ENCODE peak calls at places on chromosomes 3 and 15, in eight cellular contexts. W is CD8-positive, alpha-beta T cell; C is dorsolateral prefrontal cortex; Y is brain microvascular endothelial cell; P is cardiac muscle cell; J is aorta; B is heart left ventricle; A is suprapubic skin. H is an unnamed sample.

GRCh38 chr3:125280966-125281365 is 68.4 kb upstream of the SLC12A8 start:
- DNase-seq in Y (peak; percentile 31), A (no peak), W (no peak), P (peak; percentile 80), C (no peak), B (no peak), J (no peak), H (no peak)

GRCh38 chr3:5232570-5232969 is 45.1 kb downstream of the EDEM1 start:
- DNase-seq in C (no peak), P (no peak), A (no peak), B (no peak), J (no peak), Y (no peak), W (no peak), H (no peak)

GRCh38 chr3:179526989-179527391 is 35.7 kb upstream of the ACTL6A start:
- DNase-seq in C (no peak), A (no peak), Y (peak; percentile 51), W (no peak), J (peak; percentile 67), B (no peak), P (peak; percentile 93), H (no peak)

GRCh38 chr3:45603226-45603625 is 8.7 kb downstream of the LIMD1 start:
- DNase-seq in P (no peak), J (no peak), W (no peak), A (no peak), Y (no peak), B (no peak), C (no peak), H (no peak)

GRCh38 chr15:74995779-74996765 is 709 bp downstream of the SCAMP5 start:
- DNase-seq in Y (no peak), C (peak; percentile 71), B (no peak), W (no peak), A (peak; percentile 64), P (peak; percentile 11), J (peak; percentile 48), H (no peak)

GRCh38 chr3:197352382-197352781 is 54.0 kb upstream of the DLG1 start:
- DNase-seq in B (peak; percentile 75), A (no peak), C (no peak), Y (peak; percentile 63), W (no peak), J (peak; percentile 54), P (peak; percentile 68), H (no peak)

GRCh38 chr15:51323749-51324148 is 14.6 kb downstream of the CYP19A1 start:
- DNase-seq in C (no peak), Y (no peak), J (no peak), A (no peak), W (no peak), P (no peak), B (no peak), H (no peak)

GRCh38 chr15:92733934-92734521 is 78.5 kb upstream of the FAM174B start:
- DNase-seq in P (peak; percentile 71), B (no peak), Y (no peak), J (peak; percentile 45), W (peak; percentile 34), C (no peak), A (no peak), H (no peak)

GRCh38 chr3:14700891-14701290 is 25.9 kb downstream of the C3orf20 start:
- DNase-seq in J (no peak), A (no peak), Y (no peak), B (no peak), C (no peak), W (no peak), P (no peak), H (no peak)

GRCh38 chr3:95434436-95434835 is 1371.6 kb downstream of the NSUN3 start:
- DNase-seq in P (no peak), A (no peak), Y (no peak), B (no peak), C (no peak), J (no peak), W (no peak), H (no peak)

GRCh38 chr15:39312984-39313383 is 267.9 kb upstream of the THBS1 start:
- DNase-seq in P (peak; percentile 39), A (no peak), C (no peak), J (peak; percentile 48), Y (no peak), W (no peak), B (no peak), H (no peak)

DNA sequence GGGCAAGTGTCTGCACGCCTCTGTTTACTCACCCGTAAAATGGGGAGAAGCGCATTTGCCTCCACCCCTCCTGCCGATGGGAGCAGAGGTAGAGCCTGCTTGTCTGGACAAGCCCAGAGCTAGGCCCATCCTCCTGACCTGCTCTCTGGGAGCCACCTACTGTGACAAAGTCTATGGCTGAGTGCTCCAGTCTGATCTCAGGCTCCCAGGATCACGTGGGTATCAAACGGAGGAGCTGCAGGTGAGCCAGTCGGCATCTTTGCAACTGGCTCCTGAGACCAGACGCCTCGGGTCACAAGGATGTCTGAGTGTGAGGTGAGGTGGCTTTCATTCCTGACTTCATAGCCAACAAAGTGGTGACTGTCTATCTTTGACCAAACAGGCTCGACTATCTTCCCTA is 2.1 kb upstream of the ALDH1A3 start:
- DNase-seq in A (no peak), W (no peak), Y (no peak), J (no peak), B (no peak), C (no peak), P (no peak), H (no peak)
- H3K27me3 ChIP-seq in A (peaks cover 31% of the 10 kb centered on the region), W (peaks cover 2% of the 10 kb centered on the region), Y (peaks cover 25% of the 10 kb centered on the region), J (peaks cover 2% of the 10 kb centered on the region), B (peaks cover 52% of the 10 kb centered on the region), C (peaks cover 38% of the 10 kb centered on the region), P (peaks cover 93% of the 10 kb centered on the region), H (peaks cover 45% of the 10 kb centered on the region)

DNA sequence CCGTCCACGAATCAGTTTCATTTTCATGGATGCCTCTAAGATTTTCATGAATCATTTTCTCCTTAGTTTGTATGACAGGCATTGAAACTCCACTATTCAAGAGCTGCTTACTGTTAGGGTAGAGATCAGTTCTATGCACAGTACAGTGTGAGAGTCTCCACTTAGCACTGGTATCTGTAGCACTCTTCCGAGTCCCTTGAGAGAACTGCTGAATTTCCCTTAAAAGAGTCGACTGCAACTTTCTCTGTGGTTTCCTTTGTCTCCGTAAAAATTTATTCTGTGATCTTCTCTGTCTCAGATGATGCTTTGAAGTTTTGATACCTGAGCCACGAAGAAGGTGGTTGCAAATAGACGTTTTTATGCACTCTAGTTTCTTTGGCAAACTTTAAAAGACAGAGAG is 14.8 kb downstream of the GTPBP8 start:
- DNase-seq in J (no peak), C (no peak), B (no peak), P (no peak), Y (no peak), A (no peak), W (no peak), H (no peak)
- H3K27ac ChIP-seq in J (no peak overlapping the region), C (no peak overlapping the region), B (no peak overlapping the region), P (no peak overlapping the region), Y (no peak overlapping the region), A (no peak overlapping the region), W (peak overlapping the region; percentile 42), H (peak overlapping the region; percentile 86)

GRCh38 chr3:112687214-112687613 is 46.3 kb upstream of the CCDC80 start:
- DNase-seq in Y (no peak), P (no peak), J (no peak), C (no peak), B (no peak), W (no peak), A (no peak), H (no peak)

GRCh38 chr3:112686360-112686759 is 45.4 kb upstream of the CCDC80 start:
- DNase-seq in Y (no peak), J (no peak), P (no peak), B (no peak), A (no peak), W (no peak), C (no peak), H (no peak)

GRCh38 chr3:112685435-112685834 is 44.5 kb upstream of the CCDC80 start:
- DNase-seq in C (no peak), J (no peak), P (no peak), A (no peak), Y (peak; percentile 71), B (no peak), W (no peak), H (no peak)

GRCh38 chr3:112687621-112688020 is 46.7 kb upstream of the CCDC80 start:
- DNase-seq in B (no peak), C (no peak), A (no peak), W (no peak), Y (no peak), J (no peak), P (no peak), H (no peak)

GRCh38 chr3:112685956-112686355 is 45.0 kb upstream of the CCDC80 start:
- DNase-seq in C (no peak), A (no peak), W (no peak), Y (no peak), B (no peak), J (no peak), P (no peak), H (no peak)
- H3K27me3 ChIP-seq in C (peaks cover 5% of the 10 kb centered on the region), A (no peaks in the 10 kb centered on the region), W (no peaks in the 10 kb centered on the region), Y (no peaks in the 10 kb centered on the region), B (no peaks in the 10 kb centered on the region), J (no peaks in the 10 kb centered on the region), P (no peaks in the 10 kb centered on the region), H (no peaks in the 10 kb centered on the region)

GRCh38 chr15:98729446-98730042 is 81.2 kb downstream of the IGF1R start:
- DNase-seq in C (no peak), B (no peak), A (no peak), Y (no peak), P (no peak), W (no peak), J (no peak), H (no peak)

GRCh38 chr15:98728811-98729160 is 80.4 kb downstream of the IGF1R start:
- DNase-seq in W (no peak), J (no peak), B (no peak), Y (no peak), C (no peak), A (no peak), P (no peak), H (no peak)

GRCh38 chr15:98725874-98726273 is 77.5 kb downstream of the IGF1R start:
- DNase-seq in C (no peak), B (no peak), P (no peak), W (no peak), Y (no peak), A (no peak), J (no peak), H (no peak)

GRCh38 chr15:98728107-98728810 is 79.9 kb downstream of the IGF1R start:
- DNase-seq in A (no peak), C (no peak), Y (no peak), J (no peak), P (no peak), W (no peak), B (no peak), H (no peak)

DNA sequence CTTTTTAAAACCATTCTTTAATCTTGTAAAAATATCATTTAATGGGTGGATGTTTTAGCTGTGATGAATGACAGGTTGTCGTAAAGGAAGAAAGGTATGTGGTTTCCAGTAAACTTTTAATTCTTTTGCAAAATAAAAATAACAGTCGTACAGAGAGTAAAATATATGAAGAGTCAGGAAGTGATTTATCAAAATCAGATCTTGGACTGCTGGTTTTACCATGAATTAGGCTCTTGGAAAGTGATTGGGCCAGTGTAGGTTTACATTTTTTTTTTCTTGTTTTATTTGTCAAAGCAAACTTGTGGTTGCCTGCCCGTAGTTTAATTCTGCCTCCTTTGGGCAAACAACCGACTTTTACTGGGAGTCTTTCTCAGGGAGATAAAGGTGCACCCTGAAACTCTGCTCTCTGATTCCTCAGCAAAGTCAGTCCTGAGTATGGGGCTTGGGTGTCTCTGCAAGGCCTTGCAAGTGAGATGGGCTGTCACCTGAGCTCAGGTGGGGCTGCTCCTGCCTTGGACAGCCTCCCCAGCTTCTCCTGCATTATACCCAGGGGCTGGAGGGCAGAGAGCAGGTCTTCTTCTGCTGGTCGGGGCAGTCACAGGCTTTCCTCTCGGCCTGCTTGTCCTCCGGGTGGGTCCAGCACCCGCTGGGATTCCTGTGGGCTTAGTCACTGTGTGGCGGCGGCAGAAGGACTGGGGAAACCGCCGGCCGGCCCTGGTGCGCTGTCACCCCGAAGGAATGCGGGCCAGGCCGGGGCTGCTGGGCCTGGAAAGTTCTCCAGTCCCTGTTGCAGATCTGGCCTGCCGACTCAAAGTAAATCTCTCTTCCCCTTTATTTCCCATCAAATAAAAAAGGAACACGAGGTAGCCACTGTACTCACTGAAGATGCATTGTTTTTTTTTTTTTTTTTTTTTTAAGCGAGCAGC is 79.0 kb downstream of the IGF1R start:
- DNase-seq in A (peak; percentile 92), P (peak; percentile 96), B (peak; percentile 93), Y (peak; percentile 95), C (no peak), W (no peak), J (peak; percentile 93), H (no peak)
- H3K27ac ChIP-seq in A (peak overlapping the region; percentile 85), P (peak overlapping the region; percentile 87), B (peak overlapping the region; percentile 90), Y (peak overlapping the region; percentile 86), C (peak overlapping the region; percentile 65), W (no peak overlapping the region), J (peak overlapping the region; percentile 100), H (no peak overlapping the region)

H was measured in CD4-positive, alpha-beta T cell.